ENCODE peak calls at places on chromosomes 12 and 14, in nine cellular contexts. G is fibroblast of the aortic adventitia, U is gastrocnemius medialis, X is NB4, L is heart right ventricle, M is esophagus muscularis mucosa, C is cardiac fibroblast, W is fibroblast of lung, R is GM12865. Y is an unnamed sample.

GRCh38 chr12:58918475-58918874 is 1.8 kb downstream of the LRIG3 start:
- DNase-seq in G (peak; percentile 23), U (no peak), X (no peak), L (no peak), M (no peak), C (no peak), W (peak; percentile 26), R (no peak), Y (no peak)

GRCh38 chr12:48286665-48287064 is 64.1 kb downstream of the ZNF641 start:
- DNase-seq in G (peak; percentile 14), U (no peak), X (peak; percentile 19), L (peak; percentile 6), M (no peak), C (peak; percentile 24), W (no peak), R (peak; percentile 20), Y (no peak)

GRCh38 chr12:122866379-122866778 is 29.5 kb downstream of the VPS37B start:
- DNase-seq in G (no peak), U (no peak), X (no peak), L (no peak), M (no peak), C (no peak), W (no peak), R (no peak), Y (no peak)

GRCh38 chr12:15732341-15733061 is 56.7 kb downstream of the EPS8 start:
- DNase-seq in G (peak; percentile 72), U (no peak), X (no peak), L (no peak), M (no peak), C (peak; percentile 51), W (peak; percentile 33), R (no peak), Y (peak; percentile 67)

GRCh38 chr12:18427520-18427919 is 166.2 kb downstream of the PIK3C2G start:
- DNase-seq in G (no peak), U (no peak), X (no peak), L (no peak), M (no peak), C (no peak), W (no peak), R (no peak), Y (no peak)

GRCh38 chr14:101849125-101849524 is 87.6 kb downstream of the PPP2R5C start:
- DNase-seq in G (no peak), U (no peak), X (no peak), L (no peak), M (no peak), C (no peak), W (no peak), R (peak; percentile 73), Y (no peak)

GRCh38 chr12:104938371-104938770 is 19.7 kb downstream of the SLC41A2 start:
- DNase-seq in G (no peak), U (no peak), X (no peak), L (no peak), M (no peak), C (no peak), W (no peak), R (no peak), Y (peak; percentile 25)

GRCh38 chr12:124486346-124486963 is 81.0 kb downstream of the NCOR2 start:
- DNase-seq in G (no peak), U (no peak), X (no peak), L (no peak), M (no peak), C (no peak), W (no peak), R (no peak), Y (no peak)

GRCh38 chr12:80504389-80505153 is 60.5 kb downstream of the PTPRQ start:
- DNase-seq in G (no peak), U (no peak), X (no peak), L (no peak), M (no peak), C (no peak), W (no peak), R (peak; percentile 12), Y (peak; percentile 25)

GRCh38 chr12:45669093-45669492 is 60.4 kb upstream of the ARID2 start:
- DNase-seq in G (no peak), U (no peak), X (peak; percentile 38), L (no peak), M (no peak), C (no peak), W (peak; percentile 69), R (peak; percentile 77), Y (no peak)

GRCh38 chr12:96225003-96225855 is 31.1 kb downstream of the ELK3 start:
- DNase-seq in G (peak; percentile 57), U (no peak), X (no peak), L (peak; percentile 81), M (no peak), C (peak; percentile 67), W (no peak), R (no peak), Y (no peak)

GRCh38 chr14:34104750-34105397 is 154.0 kb upstream of the EGLN3 start:
- DNase-seq in G (no peak), U (peak; percentile 25), X (no peak), L (no peak), M (no peak), C (no peak), W (no peak), R (no peak), Y (no peak)

GRCh38 chr12:39420043-39420442 is 22.9 kb downstream of the KIF21A start:
- DNase-seq in G (no peak), U (no peak), X (no peak), L (no peak), M (no peak), C (no peak), W (no peak), R (no peak), Y (no peak)

GRCh38 chr14:35113308-35113950 is 8.4 kb downstream of the PPP2R3C start:
- DNase-seq in G (no peak), U (no peak), X (no peak), L (no peak), M (no peak), C (no peak), W (no peak), R (no peak), Y (no peak)

GRCh38 chr14:51369814-51370213 is 129.8 kb downstream of the TMX1 start:
- DNase-seq in G (no peak), U (no peak), X (peak; percentile 31), L (no peak), M (no peak), C (no peak), W (no peak), R (peak; percentile 57), Y (no peak)

GRCh38 chr12:93127582-93128331 is 198.7 kb upstream of the EEA1 start:
- DNase-seq in G (peak; percentile 88), U (peak; percentile 44), X (peak; percentile 98), L (peak; percentile 82), M (peak; percentile 94), C (peak; percentile 98), W (peak; percentile 97), R (no peak), Y (peak; percentile 91)

GRCh38 chr12:132006056-132006680 is 56.4 kb downstream of the EP400 start:
- DNase-seq in G (no peak), U (no peak), X (peak; percentile 58), L (no peak), M (no peak), C (no peak), W (peak; percentile 36), R (no peak), Y (peak; percentile 72)
- TF ChIP-seq CTCF in G (no peak), U (no peak), X (no peak), L (no peak), M (no peak), C (no peak), W (no peak), R (no peak), Y (no peak)

GRCh38 chr14:92481386-92481785 is 32.2 kb upstream of the RIN3 start:
- DNase-seq in G (peak; percentile 60), U (no peak), X (peak; percentile 35), L (no peak), M (no peak), C (peak; percentile 65), W (peak; percentile 62), R (no peak), Y (peak; percentile 74)
- H3K4me3 ChIP-seq in G (no peak overlapping the region), U (no peak overlapping the region), X (no peak overlapping the region), L (no peak overlapping the region), M (no peak overlapping the region), C (no peak overlapping the region), W (no peak overlapping the region), R (no peak overlapping the region), Y (no peak overlapping the region)

GRCh38 chr12:99393763-99394162 is 253.8 kb upstream of the GARIN6 start:
- DNase-seq in G (no peak), U (no peak), X (no peak), L (no peak), M (no peak), C (no peak), W (no peak), R (no peak), Y (no peak)

GRCh38 chr12:99389751-99390150 is 257.8 kb upstream of the GARIN6 start:
- DNase-seq in G (no peak), U (no peak), X (no peak), L (no peak), M (no peak), C (no peak), W (no peak), R (no peak), Y (no peak)

GRCh38 chr12:99392091-99392850 is 255.3 kb upstream of the GARIN6 start:
- DNase-seq in G (no peak), U (no peak), X (no peak), L (no peak), M (no peak), C (no peak), W (no peak), R (no peak), Y (no peak)

GRCh38 chr12:99387661-99388060 is 259.9 kb upstream of the GARIN6 start:
- DNase-seq in G (no peak), U (no peak), X (no peak), L (no peak), M (no peak), C (no peak), W (no peak), R (no peak), Y (peak; percentile 3)

DNA sequence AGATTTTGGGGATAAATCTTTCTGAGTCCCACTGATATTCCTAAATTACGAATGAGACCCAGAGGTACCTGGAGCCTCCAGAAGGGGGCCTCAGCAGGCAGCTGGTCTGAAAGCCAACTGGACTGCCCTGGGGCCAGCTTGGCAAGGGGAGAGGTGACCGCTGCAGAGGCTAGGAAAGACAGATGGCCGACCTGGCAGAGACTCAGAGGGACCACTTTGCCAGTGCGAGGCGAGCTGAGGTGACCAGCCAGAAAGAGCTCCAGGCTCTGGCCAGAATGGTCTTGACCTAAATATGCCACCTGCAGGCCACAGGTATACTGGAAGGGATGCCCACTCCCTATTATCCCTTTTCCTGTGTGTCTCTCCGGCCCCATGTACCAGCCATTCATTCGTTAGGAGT is 256.8 kb upstream of the GARIN6 start:
- DNase-seq in G (no peak), U (no peak), X (peak; percentile 25), L (no peak), M (no peak), C (no peak), W (no peak), R (peak; percentile 16), Y (no peak)
- TF ChIP-seq CTCF in G (no peak), U (no peak), X (peak; percentile 58), L (no peak), M (no peak), C (peak; percentile 24), W (no peak), R (peak; percentile 43), Y (peak; percentile 40)

DNA sequence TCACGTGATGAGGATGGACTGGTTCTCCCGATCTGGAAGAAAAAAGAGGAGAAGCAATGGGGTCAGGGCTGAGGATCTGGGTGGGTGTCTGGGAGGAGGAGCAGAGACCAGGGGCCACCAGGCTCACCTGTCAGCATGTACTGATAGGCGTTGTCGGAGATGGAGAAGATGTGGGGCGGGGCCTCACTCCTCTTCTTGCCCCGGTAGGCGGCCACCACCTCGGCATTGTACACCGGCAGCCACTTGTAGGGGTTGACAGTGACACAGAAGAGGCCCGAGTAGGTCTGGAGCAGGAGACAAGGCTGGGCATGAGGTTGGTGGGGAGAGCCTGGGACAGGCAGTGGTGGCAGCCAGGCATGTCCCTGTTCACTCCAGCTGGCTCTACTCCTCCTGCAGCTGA is 3.0 kb downstream of the MYH6 start:
- DNase-seq in G (no peak), U (no peak), X (no peak), L (no peak), M (no peak), C (no peak), W (no peak), R (no peak), Y (no peak)
- H3K4me3 ChIP-seq in G (no peak overlapping the region), U (peak overlapping the region; percentile 47), X (no peak overlapping the region), L (peak overlapping the region; percentile 33), M (no peak overlapping the region), C (no peak overlapping the region), W (no peak overlapping the region), R (no peak overlapping the region), Y (no peak overlapping the region)

Y was measured in AG10803.